ENCODE peak calls at places on chromosome 2, in four cellular contexts. Z is Panc1, I is HCT116, E is K562. D is an unnamed sample.

GRCh38 chr2:160581035-160581434 is 87.4 kb upstream of the RBMS1 start:
- DNase-seq in Z (no peak), I (no peak), E (no peak), D (no peak)

GRCh38 chr2:200172521-200172920 is 134.0 kb upstream of the SPATS2L start:
- DNase-seq in Z (no peak), I (no peak), E (no peak), D (no peak)

GRCh38 chr2:234133004-234133403 is 82.5 kb downstream of the SPP2 start:
- DNase-seq in Z (no peak), I (no peak), E (no peak), D (no peak)

GRCh38 chr2:98472132-98472650 is 27.5 kb downstream of the INPP4A start:
- DNase-seq in Z (no peak), I (no peak), E (peak), D (no peak)

GRCh38 chr2:229096667-229097066 is 174.4 kb downstream of the PID1 start:
- DNase-seq in Z (no peak), I (no peak), E (no peak), D (no peak)

GRCh38 chr2:127083819-127084503 is 23.0 kb downstream of the BIN1 start:
- DNase-seq in Z (no peak), I (no peak), E (no peak), D (no peak)

GRCh38 chr2:196372276-196372809 is 201.0 kb upstream of the STK17B start:
- DNase-seq in Z (no peak), I (no peak), E (no peak), D (no peak)

GRCh38 chr2:229641676-229642075 is 72.7 kb downstream of the DNER start:
- DNase-seq in Z (no peak), I (no peak), E (no peak), D (no peak)

GRCh38 chr2:73830871-73831401 is 2.2 kb downstream of the STAMBP start:
- DNase-seq in Z (no peak), I (no peak), E (no peak), D (no peak)

GRCh38 chr2:188786368-188786781 is 187.8 kb upstream of the COL3A1 start:
- DNase-seq in Z (no peak), I (peak), E (no peak), D (no peak)

GRCh38 chr2:130899306-130899705 is 62.6 kb downstream of the ARHGEF4 start:
- DNase-seq in Z (no peak), I (no peak), E (no peak), D (no peak)

GRCh38 chr2:128261245-128262128 is 57.2 kb downstream of the HS6ST1 start:
- DNase-seq in Z (no peak), I (no peak), E (no peak), D (no peak)
- TF ChIP-seq TCF7L2 in Z (no peak), I (no peak), E (no peak), D (no peak)

GRCh38 chr2:121790276-121790956 is 35.0 kb downstream of the TSN start:
- DNase-seq in Z (peak), I (peak), E (no peak), D (peak)
- TF ChIP-seq TCF7L2 in Z (no peak), I (no peak), E (no peak), D (no peak)

DNA sequence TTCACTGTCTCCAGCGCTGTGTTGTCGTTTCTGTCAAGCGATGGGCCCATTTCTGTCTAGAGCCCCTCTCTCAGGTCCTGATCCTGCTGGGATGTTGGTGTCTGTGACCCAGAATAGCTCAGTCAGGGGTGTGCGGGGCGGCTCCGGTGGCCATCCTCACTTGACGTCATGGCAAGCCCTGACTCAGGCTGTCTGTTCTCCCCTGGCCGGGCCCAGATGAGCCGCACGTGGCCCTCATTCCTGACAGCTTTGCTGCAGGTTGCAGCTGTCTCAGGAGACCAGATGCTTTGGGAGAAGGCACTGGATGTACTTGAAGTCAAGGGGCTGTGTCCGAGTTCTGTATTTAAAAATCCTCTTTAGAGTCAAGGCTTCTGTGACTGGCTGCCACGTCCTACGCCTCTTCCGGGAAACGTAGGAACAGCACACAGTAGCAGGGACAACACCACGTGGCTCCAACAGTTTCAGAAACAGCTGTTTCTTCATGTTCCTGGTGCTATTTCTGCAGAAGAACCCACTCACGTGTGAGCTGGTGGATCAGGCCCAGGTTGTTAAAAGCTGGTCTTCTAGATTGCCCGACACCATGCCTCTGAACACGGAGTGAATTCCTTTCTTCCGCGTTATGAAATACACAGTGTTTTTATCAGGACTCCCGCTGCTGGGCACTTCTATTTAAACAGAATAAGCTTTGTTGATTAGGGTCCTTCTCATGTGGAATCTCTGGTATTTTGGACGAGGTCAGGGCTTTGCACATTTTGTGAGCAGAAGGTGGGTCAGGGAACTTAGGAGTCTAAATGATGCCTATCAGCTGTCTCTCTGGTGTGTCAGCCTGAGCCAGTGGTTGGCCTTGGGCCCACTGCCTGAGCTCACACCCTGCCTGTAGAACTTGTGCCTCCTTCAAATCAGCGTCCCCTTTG is 28.3 kb upstream of the NTSR2 start:
- DNase-seq in Z (no peak), I (no peak), E (no peak), D (peak)
- TF ChIP-seq TCF7L2 in Z (no peak), I (no peak), E (no peak), D (no peak)

DNA sequence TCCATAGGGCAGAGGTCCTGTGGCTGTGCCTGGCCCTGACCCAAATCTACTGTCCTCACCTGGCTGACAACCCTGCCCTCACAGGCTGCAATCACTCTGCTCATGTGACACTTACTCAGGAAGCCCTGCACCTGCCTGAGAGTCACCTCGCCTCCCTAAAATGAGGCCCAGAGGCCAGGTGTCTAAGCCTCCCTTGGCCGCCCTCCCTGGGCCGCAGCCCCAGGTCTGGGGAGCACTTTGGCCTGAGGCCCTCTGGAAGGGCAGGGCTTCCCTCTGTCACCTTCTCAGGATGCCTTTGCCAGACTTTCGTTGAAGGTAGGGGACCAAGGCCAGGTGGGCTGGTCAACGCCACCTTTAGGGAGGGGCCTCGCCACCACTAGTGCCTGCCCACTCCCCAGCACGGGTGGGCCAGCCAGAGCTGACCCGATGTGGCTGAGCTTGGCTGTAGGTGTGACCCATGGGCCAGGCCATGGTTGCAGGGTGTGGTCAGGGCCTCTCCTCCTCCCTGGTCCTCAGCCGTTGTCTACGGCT is 6.1 kb upstream of the GPC1 start:
- DNase-seq in Z (no peak), I (no peak), E (no peak), D (no peak)
- TF ChIP-seq TCF7L2 in Z (no peak), I (no peak), E (no peak), D (no peak)

GRCh38 chr2:121774216-121774615 is 18.8 kb downstream of the TSN start:
- DNase-seq in Z (no peak), I (no peak), E (no peak), D (no peak)

GRCh38 chr2:121776361-121776760 is 20.9 kb downstream of the TSN start:
- DNase-seq in Z (no peak), I (no peak), E (no peak), D (no peak)

GRCh38 chr2:121777699-121778058 is 22.2 kb downstream of the TSN start:
- DNase-seq in Z (no peak), I (no peak), E (no peak), D (peak)

GRCh38 chr2:121778736-121779487 is 23.5 kb downstream of the TSN start:
- DNase-seq in Z (no peak), I (no peak), E (no peak), D (peak)

DNA sequence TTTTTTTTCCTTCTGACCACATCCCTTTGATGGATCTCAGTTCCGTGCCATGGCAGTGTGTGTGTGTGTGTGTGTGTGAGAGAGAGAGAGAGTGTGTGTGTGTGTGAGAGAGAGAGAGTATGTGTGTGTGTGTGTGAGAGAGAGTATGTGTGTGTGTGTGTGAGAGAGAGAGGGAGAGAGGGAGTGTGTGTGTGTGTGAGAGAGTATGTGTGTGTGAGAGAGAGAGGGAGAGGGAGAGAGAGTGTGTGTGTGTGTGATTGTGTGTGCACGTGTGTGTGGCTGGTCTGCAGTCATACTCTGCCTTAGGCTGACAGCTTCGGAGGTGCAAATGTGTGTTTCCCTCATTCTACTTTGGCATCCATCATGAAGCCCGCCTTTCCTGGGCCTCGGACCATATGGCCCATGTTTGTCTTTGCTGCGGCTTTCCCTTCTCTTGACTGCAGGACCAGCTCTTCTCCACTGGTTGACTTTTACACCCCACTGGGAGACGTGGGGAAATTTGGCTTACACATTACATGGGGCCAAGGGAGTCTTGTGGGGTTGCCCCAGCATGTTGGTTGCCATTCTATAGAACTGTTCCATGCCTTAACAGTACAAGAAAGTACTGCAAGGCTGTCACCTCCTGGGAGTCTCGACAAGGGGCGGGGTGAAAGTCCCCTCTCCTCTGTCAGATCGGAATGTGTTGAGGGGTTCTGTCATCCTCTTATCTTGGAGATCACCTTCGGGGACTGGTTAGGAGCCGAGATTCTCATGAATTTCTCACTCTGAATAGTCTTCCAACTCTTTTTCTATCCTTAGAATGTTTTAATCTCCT is 21.6 kb downstream of the TSN start:
- DNase-seq in Z (no peak), I (no peak), E (no peak), D (no peak)
- TF ChIP-seq TCF7L2 in Z (no peak), I (no peak), E (no peak), D (no peak)

GRCh38 chr2:147331790-147332419 is 512.9 kb upstream of the ACVR2A start:
- DNase-seq in Z (no peak), I (peak), E (no peak), D (peak)
- TF ChIP-seq TCF7L2 in Z (no peak), I (no peak), E (no peak), D (no peak)

GRCh38 chr2:174205562-174205961 is 42.8 kb downstream of the OLA1 start:
- DNase-seq in Z (no peak), I (no peak), E (no peak), D (no peak)

GRCh38 chr2:174208026-174208425 is 40.3 kb downstream of the OLA1 start:
- DNase-seq in Z (no peak), I (no peak), E (no peak), D (no peak)

GRCh38 chr2:174211954-174212353 is 36.4 kb downstream of the OLA1 start:
- DNase-seq in Z (no peak), I (no peak), E (no peak), D (no peak)

GRCh38 chr2:174209325-174209724 is 39.0 kb downstream of the OLA1 start:
- DNase-seq in Z (no peak), I (no peak), E (no peak), D (no peak)

GRCh38 chr2:174210861-174211260 is 37.5 kb downstream of the OLA1 start:
- DNase-seq in Z (no peak), I (no peak), E (peak), D (no peak)
- TF ChIP-seq TCF7L2 in Z (no peak), I (no peak), E (no peak), D (no peak)

DNA sequence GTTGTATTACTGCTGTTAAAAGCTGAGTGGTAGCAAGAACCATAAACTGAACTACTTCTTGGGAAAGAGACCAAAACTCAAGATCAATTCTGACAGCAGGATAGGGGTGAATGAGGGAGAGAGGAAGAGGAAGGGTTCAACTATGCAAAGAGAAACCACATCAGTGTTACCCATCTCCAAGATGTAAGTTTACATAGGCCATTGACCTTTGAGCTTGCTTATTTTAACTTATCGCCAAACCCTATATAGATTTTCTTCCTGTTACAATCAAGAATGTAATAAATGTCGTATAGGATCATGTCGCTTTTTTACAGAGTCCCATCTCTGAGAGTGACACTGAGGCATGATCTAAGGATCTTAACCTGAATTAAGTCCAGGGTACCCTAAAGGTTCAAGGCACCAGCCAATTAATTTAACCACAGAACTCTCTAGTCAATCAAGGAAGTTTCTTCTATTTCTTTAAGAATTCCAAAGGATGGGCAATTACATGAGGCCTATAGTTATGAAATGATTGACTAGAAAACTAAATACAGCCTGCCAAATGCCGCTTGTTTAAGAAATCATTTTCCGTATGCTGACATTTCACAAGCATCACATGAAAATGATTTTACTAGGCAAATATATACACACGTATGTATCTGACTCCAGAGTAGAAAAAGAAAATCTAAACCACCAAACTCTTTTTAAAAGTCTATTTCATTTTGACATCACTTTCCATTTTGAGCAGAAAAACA is 11.8 kb downstream of the RND3 start:
- DNase-seq in Z (no peak), I (no peak), E (no peak), D (no peak)
- TF ChIP-seq TCF7L2 in Z (no peak), I (no peak), E (no peak), D (no peak)

GRCh38 chr2:36620321-36620720 is 22.4 kb upstream of the FEZ2 start:
- DNase-seq in Z (no peak), I (no peak), E (no peak), D (no peak)

GRCh38 chr2:36615214-36615613 is 17.2 kb upstream of the FEZ2 start:
- DNase-seq in Z (no peak), I (no peak), E (peak), D (no peak)

GRCh38 chr2:36613801-36614200 is 15.8 kb upstream of the FEZ2 start:
- DNase-seq in Z (no peak), I (no peak), E (no peak), D (no peak)

GRCh38 chr2:36616947-36617346 is 19.0 kb upstream of the FEZ2 start:
- DNase-seq in Z (no peak), I (no peak), E (no peak), D (no peak)

DNA sequence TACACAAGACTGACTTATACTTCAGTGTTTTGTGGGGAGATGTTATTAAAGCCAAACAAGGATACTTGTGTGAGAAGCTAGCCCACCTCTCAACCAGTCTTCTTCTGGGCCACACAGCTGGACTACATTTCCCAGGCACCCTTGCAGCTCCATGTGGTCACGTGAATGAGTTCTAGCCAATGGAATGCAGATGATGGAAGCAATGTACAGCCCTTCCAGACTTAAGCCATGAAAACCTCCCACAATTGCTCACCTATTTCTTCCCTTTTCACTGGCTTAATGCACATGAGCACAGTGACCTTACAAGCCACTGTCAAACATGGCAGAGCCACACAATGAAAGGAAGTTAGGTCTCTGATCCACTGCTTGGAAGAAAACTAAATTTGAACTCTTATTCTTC is 20.4 kb upstream of the FEZ2 start:
- DNase-seq in Z (peak), I (peak), E (peak), D (peak)
- TF ChIP-seq TCF7L2 in Z (no peak), I (no peak), E (no peak), D (no peak)

DNA sequence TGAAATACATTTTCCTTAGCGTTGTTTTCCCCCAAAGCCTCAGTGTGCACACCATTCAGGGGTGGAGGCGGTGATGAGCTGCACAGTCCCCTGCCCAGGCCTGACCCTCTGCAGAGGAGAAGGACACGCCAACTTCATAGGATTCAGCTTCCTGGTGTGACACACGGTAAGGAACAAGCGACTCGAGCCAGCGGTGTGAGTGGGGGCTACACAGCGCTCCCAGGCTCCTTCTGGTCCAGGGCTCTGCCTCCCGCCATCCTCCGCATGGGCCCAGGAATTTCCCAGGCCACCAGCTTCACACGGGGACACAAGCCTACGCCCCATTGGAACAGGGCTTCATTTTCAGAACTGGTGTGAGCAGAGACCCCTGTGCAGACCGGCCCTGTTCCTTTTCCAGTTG is 272.1 kb downstream of the HDAC4 start:
- DNase-seq in Z (no peak), I (no peak), E (no peak), D (no peak)
- TF ChIP-seq TCF7L2 in Z (no peak), I (no peak), E (no peak), D (no peak)